ENCODE peak calls at places on chromosomes 11 and 22, in ten cellular contexts. I is H4; Y is amniotic stem cell; L is endodermal cell; B is AG04450; T is HS-5; C is effector memory CD8-positive, alpha-beta T cell; M is iris pigment epithelial cell; P is cardiac muscle cell; R is EL. J is an unnamed sample.

GRCh38 chr22:45948081-45948648 is 28.8 kb downstream of the WNT7B start:
- DNase-seq in B (no peak), L (no peak), C (no peak), T (no peak), I (no peak), Y (no peak), R (no peak), M (no peak), P (no peak), J (no peak)

GRCh38 chr11:99452076-99452475 is 431.3 kb downstream of the CNTN5 start:
- DNase-seq in C (no peak), M (no peak), B (no peak), P (no peak), I (no peak), R (no peak), T (no peak), Y (no peak), L (no peak), J (no peak)

GRCh38 chr11:123183391-123184099 is 11.5 kb downstream of the CLMP start:
- DNase-seq in L (no peak), M (peak), T (no peak), C (no peak), R (peak), I (no peak), P (no peak), B (no peak), Y (no peak), J (no peak)

GRCh38 chr11:120004723-120005122 is 133.2 kb downstream of the TRIM29 start:
- DNase-seq in T (no peak), I (no peak), L (no peak), Y (no peak), P (no peak), B (no peak), R (no peak), C (no peak), M (no peak), J (no peak)

GRCh38 chr11:68931911-68932310 is 28.2 kb downstream of the IGHMBP2 start:
- DNase-seq in R (no peak), B (no peak), P (no peak), Y (no peak), M (no peak), T (no peak), C (no peak), L (no peak), I (no peak), J (no peak)

GRCh38 chr11:86774422-86774821 is 25.9 kb upstream of the PRSS23 start:
- DNase-seq in Y (no peak), R (no peak), T (no peak), M (no peak), P (no peak), B (no peak), I (no peak), L (no peak), C (no peak), J (no peak)

GRCh38 chr11:97345031-97345430 is 955.2 kb downstream of the JRKL start:
- DNase-seq in Y (no peak), I (no peak), L (no peak), T (no peak), R (no peak), P (no peak), B (no peak), M (no peak), C (no peak), J (no peak)

GRCh38 chr11:62732830-62733229 is 4.5 kb downstream of the TTC9C start:
- DNase-seq in L (no peak), Y (no peak), B (no peak), P (peak), T (no peak), M (peak), R (peak), I (no peak), C (no peak), J (peak)

GRCh38 chr11:114163830-114164401 is 104.4 kb downstream of the ZBTB16 start:
- DNase-seq in T (no peak), L (no peak), B (no peak), I (no peak), M (peak), C (no peak), P (peak), Y (no peak), R (no peak), J (no peak)

GRCh38 chr11:47989779-47990178 is 9.4 kb downstream of the PTPRJ start:
- DNase-seq in Y (no peak), I (no peak), B (no peak), R (no peak), C (no peak), L (no peak), P (no peak), M (no peak), T (no peak), J (no peak)

GRCh38 chr22:37314315-37315046 is 32.2 kb downstream of the CYTH4 start:
- DNase-seq in T (no peak), I (no peak), R (peak), P (peak), M (no peak), Y (no peak), L (no peak), B (no peak), C (peak), J (peak)

GRCh38 chr11:118673361-118674093 is 5.9 kb downstream of the TREH start:
- DNase-seq in T (no peak), L (peak), P (no peak), Y (no peak), R (no peak), C (no peak), I (no peak), B (no peak), M (no peak), J (no peak)

GRCh38 chr11:14413307-14414072 is 54.5 kb upstream of the RRAS2 start:
- DNase-seq in T (peak), M (peak), L (peak), C (no peak), R (peak), I (no peak), B (no peak), Y (no peak), P (peak), J (no peak)

GRCh38 chr11:135075740-135076139 is 663.7 kb upstream of the B3GAT1 start:
- DNase-seq in Y (no peak), R (peak), P (peak), M (peak), B (no peak), L (peak), I (peak), T (no peak), C (peak), J (peak)

J was measured in OCI-LY7.